ENCODE peak calls at places on chromosomes 5 and 9, in nine cellular contexts. O is CD4-positive, CD25-positive, alpha-beta regulatory T cell; R is NCI-H774; Y is stimulated activated CD8-positive, alpha-beta memory T cell treated with anti-CD3 and anti-CD28 coated beads, Interleukin-15, amount 100 ng/mL, for 1 hour; N is heart left ventricle; P is neural progenitor cell; Q is activated naive CD4-positive, alpha-beta T cell treated with Interleukin-2 at 50 U/mL for 16 hours; D is activated CD4-positive, alpha-beta T cell treated with anti-CD3 and anti-CD28 coated beads for 36 hours; K is upper lobe of right lung. A is an unnamed sample.

GRCh38 chr5:136999787-137000186 is 499.3 kb downstream of the SPOCK1 start:
- DNase-seq in O (no peak), R (no peak), Y (no peak), N (no peak), P (no peak), Q (no peak), D (no peak), K (no peak), A (no peak)

GRCh38 chr5:100780376-100780870 is 122.7 kb downstream of the ST8SIA4 start:
- DNase-seq in O (peak), R (no peak), Y (no peak), N (no peak), P (no peak), Q (no peak), D (no peak), K (no peak), A (no peak)

GRCh38 chr9:105608685-105609598 is 51.0 kb downstream of the FKTN start:
- DNase-seq in O (peak), R (peak), Y (no peak), N (no peak), P (peak), Q (no peak), D (no peak), K (no peak), A (peak)

GRCh38 chr5:38613992-38614836 is 57.8 kb upstream of the LIFR start:
- DNase-seq in O (no peak), R (no peak), Y (no peak), N (no peak), P (no peak), Q (no peak), D (no peak), K (peak), A (peak)

GRCh38 chr5:97181856-97182545 is 1.0 kb downstream of the RIOK2 start:
- DNase-seq in O (no peak), R (no peak), Y (no peak), N (no peak), P (no peak), Q (no peak), D (no peak), K (no peak), A (no peak)

GRCh38 chr9:134366223-134367031 is 40.2 kb downstream of the RXRA start:
- DNase-seq in O (no peak), R (peak), Y (no peak), N (peak), P (no peak), Q (no peak), D (peak), K (peak), A (no peak)

GRCh38 chr9:70601000-70601929 is 186.8 kb upstream of the KLF9 start:
- DNase-seq in O (no peak), R (peak), Y (no peak), N (peak), P (no peak), Q (no peak), D (no peak), K (peak), A (no peak)

GRCh38 chr9:127793093-127793708 is 7.4 kb downstream of the CDK9 start:
- DNase-seq in O (no peak), R (no peak), Y (no peak), N (no peak), P (no peak), Q (no peak), D (no peak), K (no peak), A (no peak)

GRCh38 chr5:7849531-7850240 is 1.2 kb downstream of the CFAP90 start:
- DNase-seq in O (no peak), R (peak), Y (no peak), N (peak), P (peak), Q (no peak), D (peak), K (peak), A (no peak)

GRCh38 chr9:21694424-21694823 is 108.0 kb upstream of the MTAP start:
- DNase-seq in O (no peak), R (no peak), Y (no peak), N (no peak), P (no peak), Q (no peak), D (no peak), K (no peak), A (no peak)

GRCh38 chr5:117623042-117623815 is 1048.6 kb upstream of the SEMA6A start:
- DNase-seq in O (no peak), R (no peak), Y (no peak), N (no peak), P (peak), Q (no peak), D (no peak), K (no peak), A (no peak)

GRCh38 chr9:114049453-114050225 is 28.5 kb downstream of the AMBP start:
- DNase-seq in O (no peak), R (no peak), Y (no peak), N (no peak), P (no peak), Q (no peak), D (no peak), K (no peak), A (no peak)

GRCh38 chr9:89811896-89812450 is 207.2 kb downstream of the GADD45G start:
- DNase-seq in O (no peak), R (no peak), Y (no peak), N (no peak), P (no peak), Q (no peak), D (no peak), K (peak), A (no peak)

GRCh38 chr5:170538096-170538465 is 34.3 kb downstream of the KCNIP1 start:
- DNase-seq in O (no peak), R (no peak), Y (no peak), N (no peak), P (no peak), Q (no peak), D (no peak), K (no peak), A (no peak)

GRCh38 chr5:39578887-39579497 is 154.2 kb upstream of the DAB2 start:
- DNase-seq in O (peak), R (no peak), Y (no peak), N (no peak), P (no peak), Q (no peak), D (no peak), K (no peak), A (peak)

GRCh38 chr9:83707518-83707767 is 315 bp downstream of the UBQLN1 start:
- DNase-seq in O (no peak), R (no peak), Y (no peak), N (no peak), P (no peak), Q (peak), D (peak), K (no peak), A (no peak)

GRCh38 chr5:151424892-151425523 is 22.4 kb upstream of the SLC36A1 start:
- DNase-seq in O (no peak), R (no peak), Y (no peak), N (no peak), P (no peak), Q (no peak), D (no peak), K (no peak), A (no peak)

GRCh38 chr9:129231022-129231739 is 53.1 kb upstream of the IER5L start:
- DNase-seq in O (no peak), R (no peak), Y (no peak), N (no peak), P (no peak), Q (no peak), D (no peak), K (peak), A (no peak)

GRCh38 chr5:148125641-148126040 is 42.7 kb upstream of the SPINK14 start:
- DNase-seq in O (no peak), R (no peak), Y (no peak), N (no peak), P (no peak), Q (no peak), D (no peak), K (no peak), A (no peak)

GRCh38 chr9:13354733-13355132 is 75.2 kb upstream of the MPDZ start:
- DNase-seq in O (no peak), R (peak), Y (no peak), N (no peak), P (no peak), Q (no peak), D (no peak), K (no peak), A (no peak)

GRCh38 chr9:134545213-134546211 is 96.1 kb upstream of the COL5A1 start:
- DNase-seq in O (no peak), R (no peak), Y (no peak), N (no peak), P (no peak), Q (no peak), D (no peak), K (peak), A (no peak)

GRCh38 chr9:125246261-125246667 is 5.1 kb upstream of the HSPA5 start:
- DNase-seq in O (no peak), R (no peak), Y (no peak), N (no peak), P (no peak), Q (no peak), D (no peak), K (peak), A (no peak)

GRCh38 chr5:969421-969839 is 39.2 kb upstream of the NKD2 start:
- DNase-seq in O (no peak), R (no peak), Y (no peak), N (no peak), P (no peak), Q (no peak), D (no peak), K (peak), A (no peak)

GRCh38 chr5:138544171-138545134 is 1.4 kb upstream of the ETF1 start:
- DNase-seq in O (peak), R (no peak), Y (no peak), N (no peak), P (peak), Q (peak), D (peak), K (no peak), A (no peak)

GRCh38 chr9:99948896-99949295 is 42.4 kb downstream of the STX17 start:
- DNase-seq in O (no peak), R (no peak), Y (no peak), N (peak), P (no peak), Q (no peak), D (no peak), K (no peak), A (no peak)

GRCh38 chr5:144237851-144238250 is 67.2 kb downstream of the KCTD16 start:
- DNase-seq in O (no peak), R (no peak), Y (no peak), N (no peak), P (no peak), Q (no peak), D (no peak), K (no peak), A (no peak)

GRCh38 chr5:120228262-120229031 is 235.7 kb upstream of the PRR16 start:
- DNase-seq in O (no peak), R (no peak), Y (no peak), N (no peak), P (peak), Q (no peak), D (no peak), K (no peak), A (peak)

GRCh38 chr9:35257986-35258664 is 96.3 kb downstream of the UNC13B start:
- DNase-seq in O (no peak), R (no peak), Y (no peak), N (no peak), P (no peak), Q (no peak), D (no peak), K (no peak), A (no peak)

GRCh38 chr5:123089572-123089970 is 530 bp downstream of the PRDM6 start:
- DNase-seq in O (no peak), R (no peak), Y (no peak), N (no peak), P (peak), Q (no peak), D (no peak), K (no peak), A (no peak)

GRCh38 chr9:92654481-92655301 is 15.2 kb downstream of the IPPK start:
- DNase-seq in O (no peak), R (no peak), Y (no peak), N (no peak), P (no peak), Q (no peak), D (no peak), K (no peak), A (no peak)

GRCh38 chr5:71960196-71960595 is 147.1 kb upstream of the MAP1B start:
- DNase-seq in O (no peak), R (no peak), Y (no peak), N (no peak), P (no peak), Q (no peak), D (no peak), K (no peak), A (no peak)

GRCh38 chr9:136545065-136545965 is 533 bp downstream of the NOTCH1 start:
- DNase-seq in O (peak), R (no peak), Y (no peak), N (no peak), P (peak), Q (peak), D (peak), K (no peak), A (no peak)

A was measured in HCT116.